ENCODE peak calls at places on chromosome 11, in five cellular contexts. I, X, H, G and E are unnamed samples.
A peak's percentile ranks its signal among the peaks of the same experiment; 100 is the strongest.

GRCh38 chr11:111229604-111230003 is 15.9 kb upstream of the POU2AF2 start:
- DNase-seq in G (no peak), X (no peak), H (no peak), I (no peak), E (peak; percentile 29)

GRCh38 chr11:120431633-120432032 is 79.9 kb upstream of the GRIK4 start:
- DNase-seq in X (peak; percentile 76), G (peak; percentile 13), I (peak; percentile 48), H (peak; percentile 24), E (no peak)

GRCh38 chr11:32893091-32893946 is 708 bp downstream of the QSER1 start:
- DNase-seq in G (peak; percentile 92), H (peak; percentile 58), X (peak; percentile 80), I (peak; percentile 32), E (peak; percentile 50)

GRCh38 chr11:18012906-18013781 is at the start of gene SERGEF:
- DNase-seq in G (peak; percentile 98), H (peak; percentile 95), I (peak; percentile 92), X (peak; percentile 89), E (peak; percentile 83)

GRCh38 chr11:46389450-46390330 is 1.9 kb downstream of the CHRM4 start:
- DNase-seq in G (peak; percentile 93), H (peak; percentile 53), I (peak; percentile 75), X (peak; percentile 83), E (peak; percentile 50)

GRCh38 chr11:75485742-75486141 is 40.0 kb downstream of the GDPD5 start:
- DNase-seq in I (no peak), X (no peak), G (no peak), H (no peak), E (no peak)

GRCh38 chr11:119175493-119176077 is 7.1 kb downstream of the NLRX1 start:
- DNase-seq in G (no peak), X (peak; percentile 58), H (no peak), I (peak; percentile 71), E (no peak)

GRCh38 chr11:93608280-93608862 is 53.1 kb upstream of the CEP295 start:
- DNase-seq in H (no peak), X (no peak), I (peak; percentile 32), G (no peak), E (no peak)

GRCh38 chr11:21561589-21561988 is 631.3 kb upstream of the ANO5 start:
- DNase-seq in I (no peak), X (no peak), H (no peak), G (no peak), E (no peak)

GRCh38 chr11:62888406-62888805 is 7.7 kb downstream of the SLC3A2 start:
- DNase-seq in G (no peak), X (no peak), H (no peak), I (no peak), E (no peak)
- H3F3A ChIP-seq in G (peaks cover 68% of the 10 kb centered on the region), X (peaks cover 73% of the 10 kb centered on the region), H (peaks cover 53% of the 10 kb centered on the region), I (peaks cover 4% of the 10 kb centered on the region), E (peaks cover 92% of the 10 kb centered on the region)

DNA sequence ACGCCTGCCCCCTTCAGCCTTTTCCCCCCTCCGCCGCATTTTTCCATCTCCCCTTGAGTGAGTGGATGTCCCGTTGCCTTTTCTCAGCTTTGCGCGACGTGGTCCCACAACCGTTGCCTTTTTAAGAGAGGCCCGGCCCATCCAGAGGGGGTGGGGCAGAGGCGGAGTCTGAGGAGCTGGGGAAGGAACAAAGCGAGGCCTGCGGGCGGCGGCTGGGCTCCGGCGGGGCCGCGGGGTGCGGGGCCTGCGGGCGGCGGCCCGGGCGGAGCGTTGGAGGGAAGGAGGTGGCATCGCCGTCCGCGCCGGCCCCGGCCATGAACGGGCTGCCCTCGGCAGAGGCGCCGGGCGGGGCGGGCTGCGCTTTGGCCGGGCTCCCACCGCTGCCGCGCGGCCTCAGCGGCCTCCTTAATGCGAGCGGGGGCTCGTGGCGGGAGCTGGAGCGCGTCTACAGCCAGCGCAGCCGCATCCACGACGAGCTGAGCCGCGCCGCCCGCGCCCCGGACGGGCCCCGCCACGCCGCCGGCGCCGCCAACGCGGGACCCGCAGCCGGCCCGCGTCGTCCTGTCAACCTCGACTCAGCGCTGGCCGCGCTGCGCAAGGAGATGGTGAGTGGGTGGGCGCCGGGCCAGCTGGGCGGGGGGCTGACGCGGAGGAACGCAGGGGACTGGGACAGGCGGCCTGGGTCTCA is at the start of gene FAM89B:
- DNase-seq in X (peak; percentile 90), I (peak; percentile 92), H (peak; percentile 89), G (peak; percentile 91), E (peak; percentile 91)
- H2AFZ ChIP-seq in X (no peak within 1 kb of the TSS), I (no peak within 1 kb of the TSS), H (no peak within 1 kb of the TSS), G (no peak within 1 kb of the TSS), E (no peak within 1 kb of the TSS)

GRCh38 chr11:67466367-67466766 is 2.7 kb downstream of the TMEM134 start:
- DNase-seq in I (no peak), X (no peak), G (no peak), H (no peak), E (no peak)

GRCh38 chr11:67464411-67465189 is 4.5 kb downstream of the TMEM134 start:
- DNase-seq in X (peak; percentile 79), G (peak; percentile 90), I (peak; percentile 93), H (peak; percentile 93), E (peak; percentile 91)

GRCh38 chr11:67463186-67463585 is 5.9 kb downstream of the TMEM134 start:
- DNase-seq in I (no peak), G (no peak), H (no peak), X (no peak), E (no peak)

GRCh38 chr11:67465190-67465522 is 3.9 kb downstream of the TMEM134 start:
- DNase-seq in X (no peak), G (no peak), I (peak; percentile 81), H (no peak), E (peak; percentile 84)

GRCh38 chr11:67463680-67464410 is 5.2 kb downstream of the TMEM134 start:
- DNase-seq in I (peak; percentile 95), G (no peak), X (peak; percentile 49), H (no peak), E (peak; percentile 91)
- H3F3A ChIP-seq in I (peaks cover 13% of the 10 kb centered on the region), G (no peaks in the 10 kb centered on the region), X (no peaks in the 10 kb centered on the region), H (peaks cover 9% of the 10 kb centered on the region), E (peaks cover 53% of the 10 kb centered on the region)

GRCh38 chr11:24043842-24044241 is 453.0 kb upstream of the LUZP2 start:
- DNase-seq in X (no peak), G (peak; percentile 29), I (no peak), H (no peak), E (no peak)
- H2AFZ ChIP-seq in X (no peak overlapping the region), G (peak overlapping the region; percentile 49), I (no peak overlapping the region), H (no peak overlapping the region), E (no peak overlapping the region)

DNA sequence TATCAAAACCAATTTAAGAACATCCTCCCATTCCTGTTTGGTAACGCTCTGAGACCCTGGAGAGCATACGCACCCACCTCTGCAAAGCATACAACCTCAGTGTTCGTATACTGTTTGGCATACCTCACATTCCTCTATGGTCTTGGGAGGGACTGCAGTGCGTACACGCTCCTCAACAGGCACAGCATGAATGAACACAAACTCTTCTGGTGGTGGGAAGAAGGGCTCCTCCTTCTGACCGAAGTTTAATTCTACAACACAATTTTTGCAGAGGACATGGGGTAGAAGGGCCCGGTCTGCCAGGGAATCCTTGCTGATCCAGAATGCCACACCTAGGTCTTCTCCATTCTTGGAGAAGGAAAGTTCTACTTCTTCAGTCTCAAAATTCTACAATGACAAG is 5.3 kb downstream of the HNRNPUL2 start:
- DNase-seq in H (no peak), I (peak; percentile 40), X (peak; percentile 36), G (peak; percentile 51), E (no peak)
- H3F3A ChIP-seq in H (peaks cover 39% of the 10 kb centered on the region), I (no peaks in the 10 kb centered on the region), X (peaks cover 49% of the 10 kb centered on the region), G (peaks cover 74% of the 10 kb centered on the region), E (peaks cover 64% of the 10 kb centered on the region)

GRCh38 chr11:72829178-72829577 is 15.0 kb downstream of the ATG16L2 start:
- DNase-seq in I (no peak), H (no peak), X (no peak), G (no peak), E (no peak)

GRCh38 chr11:72826942-72827480 is 12.8 kb downstream of the ATG16L2 start:
- DNase-seq in X (no peak), I (peak; percentile 1), H (no peak), G (no peak), E (no peak)

GRCh38 chr11:72828081-72828567 is 13.9 kb downstream of the ATG16L2 start:
- DNase-seq in I (peak; percentile 1), G (no peak), X (peak; percentile 29), H (peak; percentile 82), E (no peak)

GRCh38 chr11:72829884-72830533 is 15.8 kb downstream of the ATG16L2 start:
- DNase-seq in G (no peak), I (no peak), H (no peak), X (no peak), E (no peak)

GRCh38 chr11:72828692-72829101 is 14.5 kb downstream of the ATG16L2 start:
- DNase-seq in I (no peak), X (no peak), H (no peak), G (no peak), E (no peak)
- H2AFZ ChIP-seq in I (no peak overlapping the region), X (no peak overlapping the region), H (no peak overlapping the region), G (no peak overlapping the region), E (no peak overlapping the region)

GRCh38 chr11:101792814-101793213 is 122.0 kb upstream of the CEP126 start:
- DNase-seq in H (no peak), G (no peak), I (no peak), X (peak; percentile 22), E (no peak)

GRCh38 chr11:101797335-101797734 is 117.5 kb upstream of the CEP126 start:
- DNase-seq in I (peak; percentile 85), H (no peak), G (no peak), X (peak; percentile 51), E (no peak)
- H3F3A ChIP-seq in I (no peaks in the 10 kb centered on the region), H (no peaks in the 10 kb centered on the region), G (no peaks in the 10 kb centered on the region), X (peaks cover 5% of the 10 kb centered on the region), E (no peaks in the 10 kb centered on the region)